ENCODE peak calls at places on chromosome 15, in eight cellular contexts. Y is ovary, Q is smooth muscle cell of the brain vasculature, T is ELR, C is lower lobe of right lung, M is choroid plexus epithelial cell, S is astrocyte of the spinal cord, H is SW480. N is an unnamed sample.

GRCh38 chr15:48897144-48897814 is 19.3 kb downstream of the EID1 start:
- DNase-seq in S (peak; percentile 83), Q (no peak), Y (no peak), C (no peak), T (peak; percentile 68), H (peak; percentile 86), M (peak; percentile 86), N (no peak)

GRCh38 chr15:81410318-81410753 is 36.3 kb upstream of the TMC3 start:
- DNase-seq in M (peak; percentile 86), Q (peak; percentile 33), H (peak; percentile 69), Y (peak; percentile 28), C (no peak), S (peak; percentile 72), T (peak; percentile 60), N (peak; percentile 55)

GRCh38 chr15:92882697-92883642 is 17.2 kb upstream of the CHD2 start:
- DNase-seq in T (no peak), C (peak; percentile 58), S (no peak), H (no peak), Q (no peak), M (no peak), Y (peak; percentile 68), N (peak; percentile 53)

GRCh38 chr15:23035964-23036566 is 3.3 kb downstream of the TUBGCP5 start:
- DNase-seq in Y (no peak), S (peak; percentile 43), H (peak; percentile 29), T (peak; percentile 73), C (no peak), Q (peak; percentile 18), M (peak; percentile 69), N (no peak)

GRCh38 chr15:27670481-27670880 is 428.6 kb downstream of the OCA2 start:
- DNase-seq in S (peak; percentile 50), Q (no peak), T (no peak), Y (no peak), C (no peak), H (no peak), M (no peak), N (no peak)

GRCh38 chr15:63815211-63815610 is 18.5 kb downstream of the HERC1 start:
- DNase-seq in Y (no peak), C (no peak), H (no peak), M (no peak), S (no peak), Q (no peak), T (no peak), N (no peak)

GRCh38 chr15:98866503-98866902 is 141.1 kb downstream of the PGPEP1L start:
- DNase-seq in Y (no peak), Q (no peak), H (no peak), M (peak; percentile 62), C (no peak), S (peak; percentile 79), T (peak; percentile 82), N (no peak)

GRCh38 chr15:88274534-88275460 is 18.3 kb upstream of the NTRK3 start:
- DNase-seq in Y (peak; percentile 34), C (no peak), Q (no peak), H (peak; percentile 43), M (peak; percentile 72), S (peak; percentile 55), T (peak; percentile 55), N (peak; percentile 66)

GRCh38 chr15:95125803-95126202 is 894.4 kb downstream of the MCTP2 start:
- DNase-seq in S (no peak), Q (no peak), T (no peak), Y (no peak), M (no peak), H (no peak), C (no peak), N (no peak)

GRCh38 chr15:70309716-70310115 is 212.0 kb upstream of the TLE3 start:
- DNase-seq in S (no peak), C (no peak), M (no peak), Y (no peak), H (no peak), Q (no peak), T (no peak), N (no peak)

GRCh38 chr15:90814193-90814811 is 54.1 kb upstream of the FURIN start:
- DNase-seq in Q (peak; percentile 46), Y (no peak), H (no peak), S (peak; percentile 60), M (peak; percentile 24), C (no peak), T (no peak), N (no peak)

GRCh38 chr15:42111924-42112323 is 17.6 kb upstream of the PLA2G4D start:
- DNase-seq in M (no peak), C (no peak), Q (no peak), S (no peak), H (no peak), Y (no peak), T (no peak), N (no peak)

GRCh38 chr15:92097473-92098178 is 244.1 kb downstream of the SLCO3A1 start:
- DNase-seq in T (peak; percentile 15), H (peak; percentile 79), Y (peak; percentile 37), Q (peak; percentile 21), S (peak; percentile 47), M (peak; percentile 56), C (no peak), N (no peak)

GRCh38 chr15:65660927-65661326 is 39.2 kb downstream of the SLC24A1 start:
- DNase-seq in C (no peak), H (no peak), Q (no peak), S (no peak), Y (no peak), T (peak; percentile 46), M (peak; percentile 59), N (no peak)

GRCh38 chr15:31585231-31585630 is 258.6 kb downstream of the KLF13 start:
- DNase-seq in M (no peak), T (no peak), Q (no peak), S (no peak), C (no peak), H (no peak), Y (no peak), N (no peak)

GRCh38 chr15:76330281-76330680 is 6.3 kb upstream of the ISL2 start:
- DNase-seq in S (peak; percentile 49), Y (peak; percentile 39), M (peak; percentile 75), Q (no peak), C (no peak), H (peak; percentile 53), T (peak; percentile 72), N (peak; percentile 67)

GRCh38 chr15:70863450-70864218 is 9.7 kb upstream of the LARP6 start:
- DNase-seq in Y (no peak), H (peak; percentile 92), Q (no peak), T (peak; percentile 94), C (no peak), M (peak; percentile 90), S (peak; percentile 89), N (no peak)

GRCh38 chr15:31811641-31812040 is 218.7 kb upstream of the CHRNA7 start:
- DNase-seq in T (no peak), S (no peak), Q (no peak), Y (no peak), C (no peak), H (no peak), M (no peak), N (no peak)

GRCh38 chr15:64851503-64851840 is 9.8 kb downstream of the PLEKHO2 start:
- DNase-seq in Y (no peak), H (no peak), Q (no peak), M (peak; percentile 94), T (peak; percentile 78), C (no peak), S (peak; percentile 77), N (no peak)

GRCh38 chr15:67161881-67162280 is 92.6 kb downstream of the AAGAB start:
- DNase-seq in M (no peak), T (no peak), C (no peak), S (no peak), Q (no peak), Y (no peak), H (no peak), N (no peak)